ENCODE peak calls at places on chromosomes 11 and 22, in four cellular contexts. S, W, R and E are unnamed samples.

GRCh38 chr11:113818426-113818825 is 38.8 kb downstream of the CLDN25 start:
- DNase-seq in R (no peak), S (no peak), W (no peak), E (no peak)

GRCh38 chr22:42300286-42301071 is 30.0 kb upstream of the TCF20 start:
- DNase-seq in S (no peak), W (no peak), R (no peak), E (no peak)

GRCh38 chr11:24386551-24387404 is 110.1 kb upstream of the LUZP2 start:
- DNase-seq in S (peak), W (peak), R (no peak), E (no peak)

GRCh38 chr11:33773399-33774355 is 643 bp downstream of the FBXO3 start:
- DNase-seq in W (peak), R (peak), S (peak), E (no peak)

GRCh38 chr11:117547188-117547831 is 219.7 kb downstream of the CEP164 start:
- DNase-seq in S (no peak), R (no peak), W (no peak), E (no peak)

GRCh38 chr11:71446942-71447688 is 1.1 kb downstream of the DHCR7 start:
- DNase-seq in S (peak), R (no peak), W (peak), E (peak)

GRCh38 chr11:125999234-125999880 is 53.5 kb downstream of the VSIG10L2 start:
- DNase-seq in W (no peak), R (no peak), S (no peak), E (no peak)

GRCh38 chr22:41596776-41597634 is 7.4 kb upstream of the PMM1 start:
- DNase-seq in S (peak), W (peak), R (no peak), E (no peak)

GRCh38 chr11:27553186-27553585 is 46.6 kb upstream of the LIN7C start:
- DNase-seq in S (peak), W (no peak), R (no peak), E (no peak)

GRCh38 chr22:17368727-17369552 is at the start of gene CECR2:
- DNase-seq in R (no peak), S (no peak), W (peak), E (peak)

GRCh38 chr22:43042101-43042780 is 27.3 kb upstream of the PACSIN2 start:
- DNase-seq in W (no peak), S (peak), R (no peak), E (no peak)

GRCh38 chr22:20086763-20087162 is 6.7 kb downstream of the DGCR8 start:
- DNase-seq in S (no peak), W (no peak), R (no peak), E (no peak)

GRCh38 chr11:100593321-100593720 is 93.8 kb upstream of the ARHGAP42 start:
- DNase-seq in W (no peak), S (no peak), R (no peak), E (no peak)